ENCODE peak calls at places on chromosomes 16 and 17, in seven cellular contexts. T, Y, P, F, Z, O and J are unnamed samples.
A peak's percentile ranks its signal among the peaks of the same experiment; 100 is the strongest.

GRCh38 chr17:44601574-44602372 is 44.5 kb downstream of the FZD2 start:
- DNase-seq in Y (no peak), F (no peak), Z (no peak), P (no peak), T (no peak), O (peak; percentile 71), J (no peak)

GRCh38 chr17:2192367-2193028 is 111.1 kb downstream of the SMG6 start:
- DNase-seq in Y (no peak), Z (no peak), F (no peak), P (no peak), O (no peak), T (peak; percentile 76), J (no peak)

GRCh38 chr16:87324411-87325275 is 7.5 kb upstream of the C16orf95 start:
- DNase-seq in O (no peak), Z (peak; percentile 84), Y (no peak), T (peak; percentile 19), F (peak; percentile 56), P (peak; percentile 69), J (no peak)

GRCh38 chr16:22029632-22030031 is 21.7 kb downstream of the MOSMO start:
- DNase-seq in P (no peak), T (no peak), F (no peak), O (no peak), Z (no peak), Y (no peak), J (no peak)

GRCh38 chr17:46822388-46822921 is 4.0 kb upstream of the WNT3 start:
- DNase-seq in F (no peak), Z (no peak), Y (no peak), P (no peak), T (no peak), O (no peak), J (no peak)

GRCh38 chr16:23082161-23082788 is 67.0 kb downstream of the USP31 start:
- DNase-seq in P (no peak), T (peak; percentile 44), Z (no peak), F (no peak), Y (no peak), O (no peak), J (no peak)

GRCh38 chr16:50627419-50627818 is 53.7 kb downstream of the SNX20 start:
- DNase-seq in P (no peak), O (peak; percentile 85), F (no peak), Y (peak; percentile 35), Z (peak; percentile 58), T (no peak), J (peak; percentile 69)

GRCh38 chr16:49920397-49920796 is 64.5 kb upstream of the ZNF423 start:
- DNase-seq in F (no peak), Y (no peak), P (no peak), T (no peak), O (peak; percentile 34), Z (no peak), J (no peak)

GRCh38 chr17:45813051-45813731 is 29.1 kb downstream of the CRHR1 start:
- DNase-seq in F (peak; percentile 75), Y (no peak), Z (peak; percentile 91), O (no peak), T (no peak), P (no peak), J (no peak)

GRCh38 chr17:79322216-79323123 is 247.8 kb downstream of the ENGASE start:
- DNase-seq in Y (no peak), Z (no peak), F (no peak), P (no peak), O (peak; percentile 63), T (no peak), J (no peak)

GRCh38 chr16:24125199-24125598 is 130.9 kb upstream of the CACNG3 start:
- DNase-seq in F (peak; percentile 23), P (no peak), T (no peak), Y (no peak), O (no peak), Z (peak; percentile 67), J (no peak)

GRCh38 chr17:74484066-74484465 is 17.6 kb downstream of the CD300A start:
- DNase-seq in T (no peak), Y (no peak), Z (no peak), P (peak; percentile 26), O (no peak), F (no peak), J (no peak)

GRCh38 chr16:4306439-4307214 is 9.2 kb upstream of the GLIS2 start:
- DNase-seq in O (no peak), F (no peak), P (no peak), Z (peak; percentile 45), T (no peak), Y (no peak), J (no peak)

GRCh38 chr17:61000911-61001310 is 323.3 kb downstream of the BCAS3 start:
- DNase-seq in Z (peak; percentile 45), T (peak; percentile 53), Y (no peak), O (no peak), F (no peak), P (no peak), J (no peak)

GRCh38 chr16:77214411-77215138 is 15.4 kb downstream of the SYCE1L start:
- DNase-seq in P (no peak), F (no peak), T (no peak), Z (no peak), O (no peak), Y (no peak), J (no peak)

GRCh38 chr17:27741361-27741861 is 58.9 kb downstream of the NOS2 start:
- DNase-seq in Y (no peak), P (no peak), O (no peak), Z (no peak), F (no peak), T (no peak), J (no peak)

GRCh38 chr17:412211-413015 is 59.8 kb upstream of the RPH3AL start:
- DNase-seq in Z (peak; percentile 77), F (peak; percentile 53), P (no peak), T (peak; percentile 70), Y (peak; percentile 51), O (peak; percentile 64), J (peak; percentile 55)

GRCh38 chr17:71460943-71461342 is 659.9 kb upstream of the SOX9 start:
- DNase-seq in Y (peak; percentile 44), F (no peak), Z (peak; percentile 43), T (peak; percentile 12), P (no peak), O (no peak), J (no peak)

GRCh38 chr17:57859601-57860413 is 10.0 kb upstream of the MRPS23 start:
- DNase-seq in P (no peak), Y (no peak), T (no peak), Z (no peak), F (no peak), O (peak; percentile 20), J (no peak)

GRCh38 chr17:57860414-57860999 is 10.7 kb upstream of the MRPS23 start:
- DNase-seq in P (no peak), Z (no peak), O (peak; percentile 73), T (no peak), F (no peak), Y (no peak), J (no peak)

GRCh38 chr17:57862410-57862989 is 12.7 kb upstream of the MRPS23 start:
- DNase-seq in O (no peak), P (peak; percentile 54), T (no peak), Z (no peak), Y (no peak), F (no peak), J (no peak)

GRCh38 chr17:57861737-57862409 is 12.0 kb upstream of the MRPS23 start:
- DNase-seq in O (peak; percentile 91), Z (peak; percentile 68), F (no peak), T (peak; percentile 65), P (peak; percentile 80), Y (peak; percentile 70), J (peak; percentile 89)

GRCh38 chr17:57861000-57861736 is 11.3 kb upstream of the MRPS23 start:
- DNase-seq in P (peak; percentile 83), Y (peak; percentile 84), Z (peak; percentile 41), F (no peak), T (peak; percentile 90), O (peak; percentile 81), J (peak; percentile 88)
- H3K4me3 ChIP-seq in P (peak overlapping the region; percentile 53), Y (peak overlapping the region; percentile 54), Z (peak overlapping the region; percentile 54), F (peak overlapping the region; percentile 64), T (peak overlapping the region; percentile 40), O (peak overlapping the region; percentile 19), J (peak overlapping the region; percentile 74)

GRCh38 chr17:31564291-31564690 is 172.8 kb downstream of the RAB11FIP4 start:
- DNase-seq in P (no peak), O (peak; percentile 62), T (no peak), Z (no peak), Y (no peak), F (no peak), J (no peak)
- H3K4me1 ChIP-seq in P (peaks cover 87% of the 10 kb centered on the region), O (peaks cover 3% of the 10 kb centered on the region), T (peaks cover 35% of the 10 kb centered on the region), Z (peaks cover 21% of the 10 kb centered on the region), Y (peaks cover 67% of the 10 kb centered on the region), F (peaks cover 4% of the 10 kb centered on the region), J (peaks cover 88% of the 10 kb centered on the region)

DNA sequence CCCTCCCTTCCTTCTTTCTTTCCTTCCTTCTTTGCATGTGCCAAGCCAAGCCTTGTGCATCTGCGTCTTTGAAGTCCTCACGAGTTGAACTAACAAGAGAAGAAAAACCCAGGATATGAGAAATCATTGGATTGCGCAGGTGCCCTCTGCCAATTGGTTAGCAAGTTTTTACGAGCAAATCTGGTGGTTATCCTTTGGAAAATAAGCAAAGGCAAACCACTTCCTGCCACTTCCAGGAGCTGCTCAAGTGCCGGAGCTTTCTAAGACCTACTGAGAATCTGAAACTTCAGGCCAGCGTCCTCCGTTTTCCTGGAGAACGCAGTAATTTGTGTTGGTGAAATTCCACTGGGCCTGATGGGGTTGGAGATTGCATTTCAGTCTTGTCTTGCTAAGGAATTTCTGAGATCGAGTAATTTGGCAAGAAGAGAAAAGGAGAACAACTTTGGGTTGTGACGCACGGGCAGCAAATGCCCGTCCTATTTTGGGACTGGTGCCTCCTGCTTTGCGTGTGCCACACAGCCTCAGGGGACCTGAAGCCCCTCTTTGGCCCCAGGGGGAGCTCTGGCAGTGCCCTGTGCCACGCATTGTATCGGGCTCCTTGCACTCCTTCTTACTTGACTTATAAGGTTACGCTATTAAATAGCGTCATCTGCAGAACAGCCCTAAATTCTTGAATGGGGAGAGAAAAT is 56.4 kb downstream of the CMIP start:
- DNase-seq in T (no peak), Z (no peak), O (peak; percentile 77), Y (no peak), F (no peak), P (no peak), J (no peak)
- H3K27ac ChIP-seq in T (no peak overlapping the region), Z (no peak overlapping the region), O (no peak overlapping the region), Y (no peak overlapping the region), F (no peak overlapping the region), P (peak overlapping the region; percentile 18), J (peak overlapping the region; percentile 30)

GRCh38 chr17:73343168-73343634 is 31.4 kb upstream of the CDC42EP4 start:
- DNase-seq in P (no peak), F (peak; percentile 95), Y (no peak), O (peak; percentile 89), Z (peak; percentile 96), T (no peak), J (peak; percentile 59)
- H3K4me3 ChIP-seq in P (no peak overlapping the region), F (no peak overlapping the region), Y (no peak overlapping the region), O (no peak overlapping the region), Z (peak overlapping the region; percentile 3), T (no peak overlapping the region), J (peak overlapping the region; percentile 1)

GRCh38 chr17:82871776-82872561 is 32.1 kb upstream of the ZNF750 start:
- DNase-seq in Y (no peak), O (peak; percentile 61), T (no peak), P (no peak), Z (no peak), F (no peak), J (no peak)
- H3K4me1 ChIP-seq in Y (peaks cover 38% of the 10 kb centered on the region), O (no peaks in the 10 kb centered on the region), T (no peaks in the 10 kb centered on the region), P (peaks cover 52% of the 10 kb centered on the region), Z (peaks cover 16% of the 10 kb centered on the region), F (peaks cover 11% of the 10 kb centered on the region), J (peaks cover 29% of the 10 kb centered on the region)

DNA sequence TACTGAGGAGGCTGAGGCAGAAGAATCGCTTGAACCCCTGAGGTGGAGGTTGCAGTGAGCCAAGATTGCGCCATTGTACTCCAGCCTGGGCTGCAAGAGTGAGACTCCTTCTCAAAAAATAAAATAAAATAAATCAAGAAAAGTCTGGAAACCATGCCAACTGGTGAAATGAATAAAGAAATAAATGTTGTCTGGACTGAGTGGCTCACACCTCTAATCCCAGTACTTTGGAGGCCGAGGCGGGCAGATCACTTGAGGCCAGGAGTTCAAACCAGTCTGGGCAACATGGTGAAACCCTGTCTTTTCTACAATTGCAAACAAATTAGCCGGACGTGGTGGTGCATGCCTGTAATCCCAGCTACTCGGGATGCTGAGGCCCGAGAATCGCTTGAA is 744 bp upstream of the LRRC37A3 start:
- DNase-seq in O (peak; percentile 80), T (peak; percentile 35), Y (no peak), Z (peak; percentile 18), F (no peak), P (peak; percentile 63), J (no peak)
- H3K27ac ChIP-seq in O (peak overlapping the region; percentile 29), T (peak overlapping the region; percentile 91), Y (peak overlapping the region; percentile 95), Z (no peak overlapping the region), F (no peak overlapping the region), P (peak overlapping the region; percentile 99), J (peak overlapping the region; percentile 83)